ENCODE peak calls at places on chromosome 18, in four cellular contexts. One of them, this sample, is unnamed.

GRCh38 chr18:74092922-74093321 is 54.7 kb downstream of the FBXO15 start:
- DNase-seq in amniotic stem cell: no peak
- DNase-seq in head of caudate nucleus: no peak
- DNase-seq in H4: no peak
- DNase-seq in this sample: no peak

GRCh38 chr18:48862678-48863270 is 88.0 kb downstream of the SMAD7 start:
- DNase-seq in amniotic stem cell: no peak
- DNase-seq in head of caudate nucleus: no peak
- DNase-seq in H4: no peak
- DNase-seq in this sample: no peak

GRCh38 chr18:48798334-48799197 is 152.2 kb downstream of the SMAD7 start:
- DNase-seq in amniotic stem cell: no peak
- DNase-seq in head of caudate nucleus: peak; percentile 6
- DNase-seq in H4: no peak
- DNase-seq in this sample: no peak

GRCh38 chr18:22558945-22559385 is 141.2 kb upstream of the CTAGE1 start:
- DNase-seq in amniotic stem cell: peak; percentile 31
- DNase-seq in head of caudate nucleus: no peak
- DNase-seq in H4: peak; percentile 81
- DNase-seq in this sample: no peak

GRCh38 chr18:63702660-63703059 is at the start of gene SERPINB11:
- DNase-seq in amniotic stem cell: no peak
- DNase-seq in head of caudate nucleus: no peak
- DNase-seq in H4: no peak
- DNase-seq in this sample: no peak

GRCh38 chr18:12520442-12520992 is 112.8 kb downstream of the PRELID3A start:
- DNase-seq in amniotic stem cell: no peak
- DNase-seq in head of caudate nucleus: no peak
- DNase-seq in H4: no peak
- DNase-seq in this sample: no peak

GRCh38 chr18:72648079-72648478 is 103.9 kb upstream of the CBLN2 start:
- DNase-seq in amniotic stem cell: no peak
- DNase-seq in head of caudate nucleus: no peak
- DNase-seq in H4: no peak
- DNase-seq in this sample: no peak

GRCh38 chr18:47929681-47930085 is 776 bp downstream of the SMAD2 start:
- DNase-seq in amniotic stem cell: peak; percentile 26
- DNase-seq in head of caudate nucleus: no peak
- DNase-seq in H4: no peak
- DNase-seq in this sample: no peak

GRCh38 chr18:74476154-74476553 is 19.0 kb upstream of the DIPK1C start:
- DNase-seq in amniotic stem cell: no peak
- DNase-seq in head of caudate nucleus: peak; percentile 86
- DNase-seq in H4: peak; percentile 23
- DNase-seq in this sample: no peak

This sample was measured in astrocyte of the cerebellum.